ENCODE peak calls at places on chromosomes 6 and 20, in six cellular contexts. U is KBM-7; Y is PC-9; S is NCI-H2081; R is activated CD8-positive, alpha-beta memory T cell treated with anti-CD3 and anti-CD28 coated beads, Interleukin-2, amount 50 U/mL, for 4 hours; W is mammary epithelial cell. O is an unnamed sample.

GRCh38 chr6:1575213-1576041 is 34.3 kb upstream of the FOXC1 start:
- DNase-seq in U (no peak), Y (no peak), S (no peak), R (no peak), W (no peak), O (no peak)

GRCh38 chr20:44053046-44053445 is 133.9 kb downstream of the JPH2 start:
- DNase-seq in U (no peak), Y (no peak), S (no peak), R (no peak), W (no peak), O (no peak)

GRCh38 chr20:1876975-1877603 is 18.1 kb upstream of the SIRPA start:
- DNase-seq in U (no peak), Y (no peak), S (no peak), R (no peak), W (no peak), O (peak; percentile 62)

GRCh38 chr6:81609736-81610135 is 142.7 kb downstream of the TENT5A start:
- DNase-seq in U (no peak), Y (no peak), S (no peak), R (no peak), W (no peak), O (no peak)

GRCh38 chr6:2848851-2849250 is 7.2 kb upstream of the SERPINB1 start:
- DNase-seq in U (no peak), Y (no peak), S (no peak), R (peak; percentile 69), W (no peak), O (no peak)

GRCh38 chr20:44959896-44960852 is at the start of gene TOMM34:
- DNase-seq in U (peak; percentile 95), Y (peak; percentile 97), S (peak; percentile 93), R (peak; percentile 97), W (peak; percentile 90), O (peak; percentile 97)

GRCh38 chr20:46939031-46939430 is 44.4 kb downstream of the EYA2 start:
- DNase-seq in U (peak; percentile 9), Y (no peak), S (no peak), R (no peak), W (no peak), O (no peak)

GRCh38 chr20:63522981-63523611 is 2.5 kb downstream of the PPDPF start:
- DNase-seq in U (no peak), Y (no peak), S (no peak), R (peak; percentile 14), W (no peak), O (no peak)

GRCh38 chr6:108621117-108621516 is 60.4 kb downstream of the FOXO3 start:
- DNase-seq in U (no peak), Y (no peak), S (no peak), R (peak; percentile 36), W (peak; percentile 81), O (no peak)

GRCh38 chr20:25685276-25686080 is 11.2 kb downstream of the ZNF337 start:
- DNase-seq in U (no peak), Y (no peak), S (no peak), R (no peak), W (no peak), O (no peak)

GRCh38 chr6:143762126-143762525 is 81.0 kb upstream of the LTV1 start:
- DNase-seq in U (no peak), Y (no peak), S (no peak), R (no peak), W (no peak), O (no peak)

GRCh38 chr6:36721369-36722140 is 23.9 kb downstream of the RAB44 start:
- DNase-seq in U (no peak), Y (peak; percentile 24), S (no peak), R (no peak), W (no peak), O (no peak)

GRCh38 chr6:160917581-160917980 is 74.0 kb upstream of the MAP3K4 start:
- DNase-seq in U (no peak), Y (no peak), S (no peak), R (no peak), W (no peak), O (no peak)

GRCh38 chr6:35787266-35788218 is 6.7 kb downstream of the CLPSL1 start:
- DNase-seq in U (no peak), Y (no peak), S (no peak), R (no peak), W (no peak), O (no peak)

GRCh38 chr20:45857114-45857835 is at the start of the genes ACOT8 and ZSWIM3:
- DNase-seq in U (peak; percentile 100), Y (peak; percentile 97), S (peak; percentile 99), R (peak; percentile 86), W (peak; percentile 100), O (peak; percentile 100)

GRCh38 chr6:113065606-113066005 is 718.5 kb downstream of the RFPL4B start:
- DNase-seq in U (no peak), Y (no peak), S (no peak), R (no peak), W (no peak), O (no peak)

GRCh38 chr20:16947346-16947943 is 199.3 kb downstream of the OTOR start:
- DNase-seq in U (no peak), Y (no peak), S (no peak), R (no peak), W (no peak), O (no peak)

GRCh38 chr6:47631248-47632196 is 66.9 kb upstream of the ADGRF4 start:
- DNase-seq in U (peak; percentile 89), Y (peak; percentile 18), S (peak; percentile 50), R (no peak), W (peak; percentile 60), O (peak; percentile 50)

GRCh38 chr6:16136536-16137450 is 7.9 kb downstream of the MYLIP start:
- DNase-seq in U (no peak), Y (peak; percentile 17), S (no peak), R (peak; percentile 52), W (peak; percentile 78), O (no peak)

GRCh38 chr6:84033523-84034451 is at the start of gene MRAP2:
- DNase-seq in U (peak; percentile 49), Y (peak; percentile 6), S (peak; percentile 19), R (no peak), W (peak; percentile 32), O (peak; percentile 69)

GRCh38 chr6:110323004-110323657 is 35.0 kb downstream of the METTL24 start:
- DNase-seq in U (no peak), Y (no peak), S (no peak), R (no peak), W (no peak), O (no peak)

GRCh38 chr6:4575724-4576123 is 200.5 kb upstream of the CDYL start:
- DNase-seq in U (no peak), Y (no peak), S (no peak), R (no peak), W (no peak), O (no peak)

GRCh38 chr6:162621246-162621645 is 106.3 kb downstream of the PRKN start:
- DNase-seq in U (no peak), Y (no peak), S (no peak), R (no peak), W (peak; percentile 35), O (peak; percentile 30)

GRCh38 chr6:15132854-15133670 is 112.8 kb upstream of the JARID2 start:
- DNase-seq in U (no peak), Y (peak; percentile 40), S (no peak), R (no peak), W (peak; percentile 99), O (no peak)

GRCh38 chr6:42779521-42779920 is 2.3 kb upstream of the BICRAL start:
- DNase-seq in U (no peak), Y (no peak), S (no peak), R (no peak), W (no peak), O (no peak)